ENCODE peak calls at places on chromosomes 6 and 20, in ten cellular contexts. U is smooth muscle cell of the brain vasculature; K is iris pigment epithelial cell; V is OCI-LY7; W is stimulated activated CD4-positive, alpha-beta T cell treated with anti-CD3 and anti-CD28 coated beads, Interleukin-12 subunit alpha, Interleukin-12 subunit beta, amount 100 ng/mL, for 48 hours; Q is A172; X is ureter; A is activated T-helper 1 cell treated with Interleukin-2 at 50 U/mL for 16 hours; M is IMR-90; Z is occipital lobe. B is an unnamed sample.

GRCh38 chr20:58555078-58555765 is 40.0 kb upstream of the APCDD1L start:
- DNase-seq in U (no peak), K (peak; percentile 87), V (no peak), W (no peak), Q (peak; percentile 94), X (no peak), A (no peak), M (peak; percentile 89), Z (no peak), B (no peak)

GRCh38 chr6:4935981-4936680 is 67.7 kb downstream of the RPP40 start:
- DNase-seq in U (no peak), K (no peak), V (no peak), W (no peak), Q (no peak), X (no peak), A (no peak), M (no peak), Z (no peak), B (no peak)

GRCh38 chr6:13836170-13836569 is 21.8 kb upstream of the MCUR1 start:
- DNase-seq in U (no peak), K (no peak), V (no peak), W (no peak), Q (no peak), X (no peak), A (no peak), M (no peak), Z (no peak), B (no peak)

GRCh38 chr20:36720510-36720909 is 25.4 kb downstream of the NDRG3 start:
- DNase-seq in U (no peak), K (peak; percentile 30), V (no peak), W (no peak), Q (no peak), X (no peak), A (no peak), M (peak; percentile 37), Z (no peak), B (no peak)

GRCh38 chr6:46933751-46934150 is 12.0 kb upstream of the ADGRF5 start:
- DNase-seq in U (no peak), K (no peak), V (no peak), W (no peak), Q (no peak), X (no peak), A (no peak), M (no peak), Z (no peak), B (no peak)

GRCh38 chr6:56965126-56965525 is 10.2 kb downstream of the BEND6 start:
- DNase-seq in U (no peak), K (no peak), V (no peak), W (no peak), Q (no peak), X (no peak), A (no peak), M (no peak), Z (no peak), B (no peak)

GRCh38 chr6:143810745-143811144 is 32.4 kb upstream of the LTV1 start:
- DNase-seq in U (no peak), K (no peak), V (no peak), W (no peak), Q (no peak), X (no peak), A (no peak), M (no peak), Z (no peak), B (no peak)

GRCh38 chr6:140857734-140858380 is 1274.9 kb upstream of the GJE1 start:
- DNase-seq in U (peak; percentile 86), K (peak; percentile 99), V (no peak), W (no peak), Q (peak; percentile 58), X (no peak), A (no peak), M (peak; percentile 95), Z (no peak), B (no peak)

GRCh38 chr6:10510592-10511367 is 10.4 kb upstream of the GCNT2 start:
- DNase-seq in U (no peak), K (peak; percentile 46), V (peak; percentile 82), W (no peak), Q (peak; percentile 49), X (peak; percentile 67), A (no peak), M (peak; percentile 15), Z (no peak), B (no peak)

GRCh38 chr20:34364013-34364382 is 925 bp downstream of the ITCH start:
- DNase-seq in U (no peak), K (peak; percentile 57), V (peak; percentile 18), W (peak; percentile 37), Q (peak; percentile 40), X (no peak), A (no peak), M (peak; percentile 34), Z (no peak), B (no peak)

GRCh38 chr6:124970243-124970642 is 8.0 kb downstream of the RNF217 start:
- DNase-seq in U (no peak), K (peak; percentile 49), V (no peak), W (no peak), Q (no peak), X (no peak), A (no peak), M (peak; percentile 59), Z (no peak), B (no peak)

GRCh38 chr20:32359633-32360332 is 1.7 kb downstream of the ASXL1 start:
- DNase-seq in U (no peak), K (no peak), V (peak; percentile 41), W (no peak), Q (no peak), X (no peak), A (no peak), M (peak; percentile 31), Z (no peak), B (no peak)

GRCh38 chr20:51016521-51016920 is 6.4 kb downstream of the KCNG1 start:
- DNase-seq in U (no peak), K (no peak), V (no peak), W (no peak), Q (no peak), X (no peak), A (no peak), M (no peak), Z (no peak), B (no peak)

GRCh38 chr20:9388160-9388825 is 126.1 kb upstream of the LAMP5 start:
- DNase-seq in U (no peak), K (no peak), V (no peak), W (no peak), Q (no peak), X (no peak), A (no peak), M (no peak), Z (no peak), B (no peak)

GRCh38 chr6:68876792-68877493 is 241.9 kb downstream of the ADGRB3 start:
- DNase-seq in U (no peak), K (peak; percentile 18), V (peak; percentile 34), W (no peak), Q (no peak), X (no peak), A (no peak), M (peak; percentile 4), Z (no peak), B (no peak)

GRCh38 chr20:59891581-59891980 is 41.9 kb downstream of the SYCP2 start:
- DNase-seq in U (no peak), K (no peak), V (no peak), W (no peak), Q (no peak), X (no peak), A (no peak), M (no peak), Z (no peak), B (no peak)

GRCh38 chr20:38445901-38446425 is 10.8 kb upstream of the SNHG17 start:
- DNase-seq in U (no peak), K (no peak), V (no peak), W (no peak), Q (no peak), X (no peak), A (no peak), M (no peak), Z (no peak), B (no peak)

GRCh38 chr6:5905431-5906339 is 101.0 kb downstream of the NRN1 start:
- DNase-seq in U (peak; percentile 7), K (peak; percentile 78), V (no peak), W (no peak), Q (peak; percentile 80), X (peak; percentile 64), A (no peak), M (peak; percentile 81), Z (peak; percentile 65), B (no peak)

GRCh38 chr20:38764563-38765355 is 16.5 kb downstream of the ACTR5 start:
- DNase-seq in U (no peak), K (peak; percentile 94), V (no peak), W (peak; percentile 37), Q (peak; percentile 74), X (peak; percentile 50), A (no peak), M (peak; percentile 93), Z (peak; percentile 73), B (no peak)

GRCh38 chr6:135506270-135506997 is 8.9 kb upstream of the AHI1 start:
- DNase-seq in U (no peak), K (peak; percentile 66), V (peak; percentile 59), W (peak; percentile 33), Q (peak; percentile 25), X (no peak), A (no peak), M (peak; percentile 74), Z (no peak), B (no peak)

GRCh38 chr20:19975436-19975799 is 41.7 kb upstream of the NAA20 start:
- DNase-seq in U (no peak), K (peak; percentile 71), V (no peak), W (no peak), Q (peak; percentile 50), X (no peak), A (no peak), M (peak; percentile 54), Z (peak; percentile 29), B (no peak)

GRCh38 chr6:155400022-155400965 is 55.3 kb downstream of the NOX3 start:
- DNase-seq in U (no peak), K (no peak), V (no peak), W (no peak), Q (peak; percentile 5), X (no peak), A (no peak), M (no peak), Z (peak; percentile 35), B (no peak)